ENCODE peak calls at places on chromosomes 7 and 10, in nine cellular contexts. E is cardiac muscle cell, U is ovary, Y is dorsolateral prefrontal cortex, G is Panc1, R is left ventricle myocardium inferior, L is A673, M is right lobe of liver, P is WTC11. W is an unnamed sample.

GRCh38 chr10:108184129-108184528 is 1019.6 kb upstream of the SORCS1 start:
- DNase-seq in E (no peak), U (no peak), Y (no peak), G (no peak), R (no peak), L (no peak), M (no peak), P (no peak), W (no peak)

GRCh38 chr10:43231523-43232078 is 35.3 kb downstream of the RASGEF1A start:
- DNase-seq in E (no peak), U (peak), Y (no peak), G (no peak), R (peak), L (no peak), M (peak), P (peak), W (peak)

GRCh38 chr10:71396084-71396713 is 521 bp upstream of the CDH23 start:
- DNase-seq in E (peak), U (peak), Y (no peak), G (no peak), R (peak), L (peak), M (peak), P (peak), W (no peak)

GRCh38 chr7:70303309-70303708 is 705.0 kb downstream of the AUTS2 start:
- DNase-seq in E (no peak), U (no peak), Y (no peak), G (no peak), R (no peak), L (no peak), M (no peak), P (no peak), W (no peak)

GRCh38 chr10:114715171-114715670 is 57.1 kb upstream of the ABLIM1 start:
- DNase-seq in E (peak), U (no peak), Y (no peak), G (no peak), R (no peak), L (no peak), M (no peak), P (no peak), W (no peak)

GRCh38 chr10:82934947-82935346 is 1060.0 kb downstream of the NRG3 start:
- DNase-seq in E (no peak), U (no peak), Y (no peak), G (no peak), R (no peak), L (no peak), M (no peak), P (no peak), W (no peak)

GRCh38 chr7:118711631-118712156 is 487.2 kb downstream of the ANKRD7 start:
- DNase-seq in E (no peak), U (no peak), Y (no peak), G (no peak), R (no peak), L (no peak), M (no peak), P (no peak), W (no peak)

GRCh38 chr7:56105508-56105907 is 768 bp downstream of the CHCHD2 start:
- DNase-seq in E (peak), U (no peak), Y (no peak), G (peak), R (no peak), L (peak), M (no peak), P (no peak), W (no peak)

GRCh38 chr7:13849528-13849892 is 140.0 kb downstream of the ETV1 start:
- DNase-seq in E (no peak), U (no peak), Y (no peak), G (no peak), R (no peak), L (peak), M (no peak), P (no peak), W (no peak)

GRCh38 chr7:106717997-106718871 is 57.3 kb upstream of the CCDC71L start:
- DNase-seq in E (peak), U (no peak), Y (no peak), G (peak), R (no peak), L (peak), M (no peak), P (no peak), W (peak)

GRCh38 chr7:142788303-142789286 is 17.8 kb downstream of the PRSS2 start:
- DNase-seq in E (no peak), U (no peak), Y (no peak), G (no peak), R (no peak), L (no peak), M (no peak), P (no peak), W (no peak)

GRCh38 chr10:8037941-8038894 is 16.3 kb upstream of the GATA3 start:
- DNase-seq in E (no peak), U (no peak), Y (no peak), G (no peak), R (no peak), L (no peak), M (no peak), P (no peak), W (no peak)

GRCh38 chr7:8371742-8372141 is 61.7 kb upstream of the NXPH1 start:
- DNase-seq in E (no peak), U (no peak), Y (no peak), G (no peak), R (no peak), L (no peak), M (no peak), P (peak), W (no peak)

GRCh38 chr10:6579193-6579903 is 728 bp downstream of the PRKCQ start:
- DNase-seq in E (no peak), U (no peak), Y (no peak), G (no peak), R (no peak), L (no peak), M (no peak), P (no peak), W (no peak)

GRCh38 chr7:6299774-6300173 is 27.4 kb upstream of the CYTH3 start:
- DNase-seq in E (no peak), U (no peak), Y (no peak), G (no peak), R (no peak), L (no peak), M (no peak), P (no peak), W (no peak)

GRCh38 chr10:79328737-79329504 is 18.3 kb upstream of the PPIF start:
- DNase-seq in E (no peak), U (no peak), Y (peak), G (no peak), R (no peak), L (no peak), M (no peak), P (no peak), W (no peak)

GRCh38 chr7:30925913-30926312 is 14.3 kb downstream of the AQP1 start:
- DNase-seq in E (no peak), U (peak), Y (no peak), G (no peak), R (peak), L (no peak), M (peak), P (peak), W (no peak)

GRCh38 chr7:158602905-158603772 is 15.5 kb upstream of the PTPRN2 start:
- DNase-seq in E (peak), U (no peak), Y (no peak), G (no peak), R (no peak), L (peak), M (no peak), P (no peak), W (no peak)

GRCh38 chr10:62817120-62817762 is 1.1 kb upstream of the EGR2 start:
- DNase-seq in E (peak), U (peak), Y (peak), G (no peak), R (peak), L (peak), M (peak), P (no peak), W (peak)

GRCh38 chr10:17115683-17116082 is 13.9 kb downstream of the CUBN start:
- DNase-seq in E (peak), U (no peak), Y (no peak), G (peak), R (no peak), L (peak), M (no peak), P (no peak), W (no peak)

GRCh38 chr10:119602241-119603095 is 5.7 kb upstream of the TIAL1 start:
- DNase-seq in E (peak), U (no peak), Y (no peak), G (no peak), R (no peak), L (peak), M (no peak), P (peak), W (no peak)

GRCh38 chr7:100965723-100966541 is 3.4 kb upstream of the MUC12 start:
- DNase-seq in E (peak), U (peak), Y (peak), G (no peak), R (peak), L (peak), M (peak), P (peak), W (peak)

GRCh38 chr7:99752354-99752753 is 17.4 kb upstream of the CYP3A7 start:
- DNase-seq in E (no peak), U (no peak), Y (no peak), G (no peak), R (no peak), L (no peak), M (no peak), P (no peak), W (no peak)

GRCh38 chr7:25964483-25964961 is 187.5 kb upstream of the NFE2L3 start:
- DNase-seq in E (no peak), U (no peak), Y (no peak), G (no peak), R (no peak), L (no peak), M (peak), P (no peak), W (no peak)

GRCh38 chr7:4962872-4963775 is 4.1 kb upstream of the MMD2 start:
- DNase-seq in E (no peak), U (no peak), Y (no peak), G (no peak), R (no peak), L (no peak), M (no peak), P (no peak), W (no peak)

GRCh38 chr7:115558186-115558585 is 472.4 kb downstream of the TFEC start:
- DNase-seq in E (peak), U (no peak), Y (no peak), G (no peak), R (no peak), L (peak), M (no peak), P (no peak), W (no peak)

GRCh38 chr7:24018331-24018730 is 265.7 kb upstream of the NPY start:
- DNase-seq in E (no peak), U (no peak), Y (no peak), G (no peak), R (no peak), L (no peak), M (no peak), P (no peak), W (no peak)

GRCh38 chr10:96421995-96422394 is 63.2 kb upstream of the OPALIN start:
- DNase-seq in E (peak), U (no peak), Y (no peak), G (no peak), R (no peak), L (no peak), M (no peak), P (no peak), W (no peak)

GRCh38 chr7:2237109-2237602 is 4.4 kb upstream of the MAD1L1 start:
- DNase-seq in E (no peak), U (no peak), Y (peak), G (no peak), R (no peak), L (no peak), M (no peak), P (no peak), W (no peak)

GRCh38 chr10:125153693-125154490 is 6.5 kb downstream of the CTBP2 start:
- DNase-seq in E (peak), U (no peak), Y (no peak), G (no peak), R (no peak), L (no peak), M (no peak), P (no peak), W (no peak)

GRCh38 chr7:102260856-102261255 is 25.8 kb upstream of the SH2B2 start:
- DNase-seq in E (peak), U (peak), Y (peak), G (no peak), R (peak), L (no peak), M (no peak), P (no peak), W (no peak)

GRCh38 chr7:140902305-140902953 is 22.3 kb downstream of the BRAF start:
- DNase-seq in E (no peak), U (no peak), Y (no peak), G (no peak), R (no peak), L (no peak), M (no peak), P (no peak), W (no peak)

GRCh38 chr7:94323872-94324271 is 70.8 kb upstream of the COL1A2 start:
- DNase-seq in E (no peak), U (no peak), Y (no peak), G (no peak), R (no peak), L (no peak), M (no peak), P (no peak), W (no peak)

GRCh38 chr7:2554654-2555053 is 670 bp downstream of the BRAT1 start:
- DNase-seq in E (no peak), U (no peak), Y (peak), G (no peak), R (no peak), L (no peak), M (no peak), P (no peak), W (no peak)

GRCh38 chr7:28160551-28160991 is 20.0 kb downstream of the JAZF1 start:
- DNase-seq in E (no peak), U (no peak), Y (no peak), G (no peak), R (no peak), L (no peak), M (no peak), P (no peak), W (no peak)

GRCh38 chr10:3066317-3066931 is 924 bp upstream of the PFKP start:
- DNase-seq in E (no peak), U (no peak), Y (no peak), G (no peak), R (no peak), L (no peak), M (no peak), P (no peak), W (no peak)

GRCh38 chr7:123771256-123771655 is 22.5 kb upstream of the WASL start:
- DNase-seq in E (no peak), U (no peak), Y (no peak), G (no peak), R (no peak), L (no peak), M (no peak), P (no peak), W (no peak)
- TF ChIP-seq CTCF in E (no peak), U (no peak), Y (no peak), G (peak), R (no peak), L (no peak), M (peak), P (no peak), W (no peak)

DNA sequence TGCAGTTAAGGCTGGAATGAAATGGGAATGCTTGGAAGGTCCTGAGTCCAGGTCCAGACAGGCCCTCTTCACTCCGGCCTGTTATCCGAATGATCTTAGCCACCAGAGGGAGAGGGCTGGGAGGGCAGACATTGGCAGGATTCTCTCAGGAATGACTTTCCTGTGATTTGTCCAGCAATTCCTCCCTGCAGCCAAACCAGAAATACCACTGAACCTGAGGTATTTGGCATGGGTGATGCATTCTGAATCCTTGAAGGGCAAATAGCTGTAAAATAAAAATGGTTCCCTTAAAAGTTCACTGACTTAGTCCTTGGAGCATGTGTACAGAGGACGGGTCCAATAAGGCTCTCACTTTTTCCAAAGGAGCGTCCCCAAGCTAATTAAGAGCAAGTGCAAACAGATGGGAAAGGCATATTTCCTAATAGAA is 77.5 kb upstream of the HABP2 start:
- DNase-seq in E (peak), U (no peak), Y (no peak), G (no peak), R (no peak), L (no peak), M (no peak), P (no peak), W (no peak)
- TF ChIP-seq CTCF in E (no peak), U (no peak), Y (no peak), G (no peak), R (no peak), L (no peak), M (no peak), P (no peak), W (no peak)

DNA sequence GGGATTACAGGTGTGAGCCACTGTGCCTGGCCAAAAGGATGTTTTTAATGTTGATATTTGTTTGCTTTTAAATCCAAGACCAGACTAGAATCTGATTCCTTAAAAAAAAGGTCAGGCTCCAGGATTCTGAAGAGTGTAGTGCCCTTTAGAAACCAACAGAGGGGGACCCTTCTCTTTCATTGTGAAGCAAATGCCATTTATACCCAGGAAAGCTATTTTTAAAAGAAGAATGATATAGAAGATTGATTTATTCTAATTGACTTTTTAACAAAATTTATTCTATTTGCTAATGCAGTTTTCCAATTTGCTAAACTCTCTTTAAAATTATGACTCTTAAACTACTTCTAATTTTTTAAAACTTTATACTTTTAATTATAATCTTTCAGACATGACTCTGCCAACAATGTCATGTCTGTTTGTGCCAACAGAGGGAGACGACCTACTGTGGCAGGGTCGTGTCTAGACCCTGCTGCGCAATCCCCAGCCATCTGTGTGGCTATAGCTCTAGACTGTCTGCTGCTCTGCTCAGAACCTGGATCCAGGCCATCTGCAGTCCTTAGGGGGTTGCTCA is 201.0 kb upstream of the IMMP2L start:
- DNase-seq in E (peak), U (no peak), Y (no peak), G (peak), R (no peak), L (peak), M (no peak), P (peak), W (no peak)
- TF ChIP-seq CTCF in E (peak), U (no peak), Y (peak), G (peak), R (peak), L (peak), M (peak), P (peak), W (no peak)

DNA sequence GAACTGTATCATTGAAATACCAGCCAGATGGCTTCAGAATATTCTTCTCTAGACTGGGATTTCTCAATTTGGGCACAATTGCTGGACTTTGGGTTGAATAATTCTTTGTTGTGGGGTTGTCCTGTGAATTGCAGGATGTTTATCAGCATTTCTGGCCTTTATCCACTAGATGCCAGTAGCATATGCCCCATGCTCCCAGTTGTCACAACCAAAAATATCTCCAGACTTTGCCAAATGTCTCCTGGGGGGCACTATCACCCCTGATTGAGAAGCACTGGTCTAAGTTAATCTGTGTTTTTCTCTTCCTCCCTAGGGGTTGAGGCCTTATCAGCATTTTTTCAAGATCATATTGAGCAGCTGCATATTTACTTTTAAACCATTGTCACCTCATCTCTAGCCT is 204.9 kb upstream of the SP8 start:
- DNase-seq in E (no peak), U (no peak), Y (no peak), G (no peak), R (no peak), L (no peak), M (no peak), P (no peak), W (no peak)
- TF ChIP-seq CTCF in E (no peak), U (no peak), Y (no peak), G (no peak), R (no peak), L (no peak), M (no peak), P (no peak), W (no peak)

GRCh38 chr10:279655-280054 is 144.4 kb downstream of the ZMYND11 start:
- DNase-seq in E (no peak), U (peak), Y (no peak), G (no peak), R (no peak), L (no peak), M (no peak), P (peak), W (no peak)
- TF ChIP-seq CTCF in E (no peak), U (no peak), Y (no peak), G (no peak), R (no peak), L (peak), M (no peak), P (no peak), W (no peak)

GRCh38 chr7:131557521-131558385 is 1.3 kb upstream of the PODXL start:
- DNase-seq in E (no peak), U (peak), Y (peak), G (no peak), R (peak), L (peak), M (no peak), P (peak), W (no peak)
- TF ChIP-seq CTCF in E (no peak), U (no peak), Y (no peak), G (no peak), R (no peak), L (no peak), M (no peak), P (no peak), W (no peak)

GRCh38 chr10:26824015-26824690 is 36.6 kb downstream of the ABI1 start:
- DNase-seq in E (no peak), U (no peak), Y (no peak), G (no peak), R (no peak), L (no peak), M (no peak), P (no peak), W (no peak)
- TF ChIP-seq CTCF in E (no peak), U (no peak), Y (no peak), G (no peak), R (no peak), L (no peak), M (no peak), P (no peak), W (no peak)

GRCh38 chr10:24952701-24953349 is 419 bp upstream of the PRTFDC1 start:
- DNase-seq in E (peak), U (peak), Y (peak), G (no peak), R (peak), L (peak), M (peak), P (no peak), W (no peak)
- TF ChIP-seq CTCF in E (no peak), U (peak), Y (peak), G (peak), R (peak), L (peak), M (peak), P (no peak), W (peak)

GRCh38 chr10:72927485-72927884 is 27.1 kb downstream of the PLA2G12B start:
- DNase-seq in E (no peak), U (no peak), Y (no peak), G (no peak), R (no peak), L (no peak), M (peak), P (no peak), W (no peak)
- TF ChIP-seq CTCF in E (no peak), U (no peak), Y (no peak), G (no peak), R (no peak), L (no peak), M (no peak), P (no peak), W (no peak)